ENCODE peak calls at places on chromosome 6, in four cellular contexts. D is CD4-positive, alpha-beta memory T cell; V is CD8-positive, alpha-beta T cell; Q is upper lobe of right lung. T is an unnamed sample.

GRCh38 chr6:117615981-117616961 is 14.0 kb upstream of the GOPC start:
- DNase-seq in D (peak; percentile 70), V (peak; percentile 53), Q (no peak), T (no peak)

GRCh38 chr6:98834060-98835031 is at the start of gene POU3F2:
- DNase-seq in D (peak; percentile 71), V (peak; percentile 69), Q (peak; percentile 89), T (peak; percentile 86)

GRCh38 chr6:4664117-4664626 is 112.0 kb upstream of the CDYL start:
- DNase-seq in D (no peak), V (no peak), Q (no peak), T (peak; percentile 92)

GRCh38 chr6:158050955-158051354 is 69.3 kb downstream of the SYNJ2 start:
- DNase-seq in D (no peak), V (no peak), Q (no peak), T (no peak)

GRCh38 chr6:24357336-24358218 is at the start of gene DCDC2:
- DNase-seq in D (peak; percentile 73), V (peak; percentile 48), Q (peak; percentile 96), T (peak; percentile 81)

GRCh38 chr6:15042938-15043337 is 202.9 kb upstream of the JARID2 start:
- DNase-seq in D (no peak), V (no peak), Q (no peak), T (no peak)

GRCh38 chr6:153702671-153703070 is 336.4 kb upstream of the OPRM1 start:
- DNase-seq in D (no peak), V (no peak), Q (no peak), T (no peak)

GRCh38 chr6:53741417-53741816 is 53.4 kb upstream of the LRRC1 start:
- DNase-seq in D (peak; percentile 19), V (no peak), Q (no peak), T (no peak)

GRCh38 chr6:129183039-129183438 is 300.1 kb downstream of the LAMA2 start:
- DNase-seq in D (no peak), V (no peak), Q (no peak), T (no peak)

GRCh38 chr6:38234934-38235678 is 404.6 kb downstream of the BTBD9 start:
- DNase-seq in D (no peak), V (no peak), Q (no peak), T (no peak)

GRCh38 chr6:38804368-38804767 is 89.3 kb downstream of the DNAH8 start:
- DNase-seq in D (no peak), V (no peak), Q (no peak), T (no peak)

GRCh38 chr6:150377211-150377781 is 8.5 kb downstream of the IYD start:
- DNase-seq in D (no peak), V (no peak), Q (no peak), T (no peak)

GRCh38 chr6:125671323-125671722 is 78.1 kb upstream of the HEY2 start:
- DNase-seq in D (no peak), V (no peak), Q (no peak), T (no peak)

T was measured in posterior vena cava.